ENCODE peak calls at places on chromosomes 2 and 18, in eight cellular contexts. Q, X, A, O, J, P, U and W are unnamed samples.

GRCh38 chr2:240722376-240722775 is 30.7 kb downstream of the AQP12A start:
- DNase-seq in A (no peak), P (no peak), X (no peak), O (no peak), U (no peak), J (no peak), Q (no peak), W (no peak)

GRCh38 chr18:47215554-47216138 is 35.8 kb downstream of the SKOR2 start:
- DNase-seq in P (peak; percentile 61), U (no peak), Q (peak; percentile 23), X (no peak), O (no peak), A (no peak), J (peak; percentile 54), W (peak; percentile 84)

GRCh38 chr2:150459281-150459680 is 28.2 kb downstream of the RND3 start:
- DNase-seq in A (no peak), J (no peak), P (peak; percentile 69), Q (no peak), X (no peak), U (no peak), O (no peak), W (no peak)

GRCh38 chr2:197672494-197672893 is 2.9 kb downstream of the RFTN2 start:
- DNase-seq in U (no peak), J (no peak), A (no peak), Q (no peak), X (no peak), O (no peak), P (no peak), W (no peak)

GRCh38 chr2:98637401-98638144 is 29.2 kb downstream of the UNC50 start:
- DNase-seq in P (no peak), O (no peak), J (no peak), A (no peak), X (peak; percentile 52), Q (no peak), U (no peak), W (no peak)

GRCh38 chr18:13581496-13581895 is 144.9 kb downstream of the FAM210A start:
- DNase-seq in P (no peak), A (no peak), U (no peak), X (no peak), J (no peak), O (no peak), Q (no peak), W (no peak)

GRCh38 chr2:230439590-230439989 is 23.6 kb downstream of the SP100 start:
- DNase-seq in P (no peak), O (no peak), U (no peak), Q (no peak), J (no peak), A (no peak), X (no peak), W (no peak)

GRCh38 chr2:18593496-18593895 is 4.1 kb upstream of the NT5C1B start:
- DNase-seq in Q (no peak), J (no peak), U (no peak), O (no peak), A (no peak), P (no peak), X (no peak), W (peak; percentile 10)

GRCh38 chr18:58697131-58697530 is 25.9 kb downstream of the MALT1 start:
- DNase-seq in O (no peak), A (no peak), J (no peak), P (no peak), X (no peak), Q (no peak), U (no peak), W (no peak)

GRCh38 chr2:220499281-220499680 is 871.9 kb downstream of the SLC4A3 start:
- DNase-seq in A (no peak), Q (no peak), O (peak; percentile 41), P (peak; percentile 76), U (no peak), X (no peak), J (no peak), W (no peak)

GRCh38 chr2:179268277-179268935 is 3.8 kb upstream of the SESTD1 start:
- DNase-seq in X (no peak), Q (peak; percentile 10), O (peak; percentile 95), U (no peak), P (peak; percentile 34), A (no peak), J (no peak), W (no peak)

GRCh38 chr2:29314816-29315571 is 199.8 kb downstream of the CLIP4 start:
- DNase-seq in Q (peak; percentile 20), O (no peak), P (no peak), J (no peak), X (peak; percentile 46), A (no peak), U (no peak), W (peak; percentile 15)

GRCh38 chr2:73202156-73203054 is at the start of gene NOTO:
- DNase-seq in U (no peak), O (no peak), A (no peak), P (peak; percentile 34), J (peak; percentile 73), X (peak; percentile 22), Q (peak; percentile 21), W (peak; percentile 82)

GRCh38 chr2:78564666-78565065 is 460.8 kb upstream of the REG3G start:
- DNase-seq in O (no peak), Q (no peak), J (no peak), A (no peak), U (no peak), X (no peak), P (no peak), W (no peak)

GRCh38 chr2:240963376-240964220 is 34.8 kb upstream of the SNED1 start:
- DNase-seq in O (no peak), X (no peak), Q (no peak), J (peak; percentile 30), U (no peak), A (peak; percentile 74), P (no peak), W (no peak)

GRCh38 chr2:46695283-46695682 is 215.9 kb downstream of the TMEM247 start:
- DNase-seq in Q (peak; percentile 35), X (no peak), J (no peak), P (no peak), U (no peak), A (no peak), O (no peak), W (no peak)

GRCh38 chr2:196966078-196966477 is 39.6 kb upstream of the PGAP1 start:
- DNase-seq in X (no peak), O (no peak), J (no peak), Q (no peak), A (no peak), P (no peak), U (no peak), W (no peak)

GRCh38 chr2:68487773-68488355 is 20.5 kb downstream of the APLF start:
- DNase-seq in U (no peak), J (peak; percentile 36), Q (no peak), X (no peak), P (peak; percentile 56), A (no peak), O (no peak), W (peak; percentile 47)

GRCh38 chr2:65504814-65505697 is 72.7 kb upstream of the SPRED2 start:
- DNase-seq in X (no peak), A (no peak), Q (peak; percentile 8), J (no peak), U (no peak), P (no peak), O (peak; percentile 54), W (no peak)

GRCh38 chr2:65501074-65501473 is 68.7 kb upstream of the SPRED2 start:
- DNase-seq in U (no peak), O (no peak), P (no peak), Q (no peak), J (no peak), A (no peak), X (no peak), W (no peak)

GRCh38 chr2:65501836-65502235 is 69.4 kb upstream of the SPRED2 start:
- DNase-seq in O (no peak), J (no peak), Q (no peak), P (no peak), A (no peak), U (no peak), X (no peak), W (no peak)

GRCh38 chr2:65503746-65504145 is 71.3 kb upstream of the SPRED2 start:
- DNase-seq in Q (no peak), P (no peak), U (no peak), A (no peak), J (no peak), X (no peak), O (no peak), W (no peak)

DNA sequence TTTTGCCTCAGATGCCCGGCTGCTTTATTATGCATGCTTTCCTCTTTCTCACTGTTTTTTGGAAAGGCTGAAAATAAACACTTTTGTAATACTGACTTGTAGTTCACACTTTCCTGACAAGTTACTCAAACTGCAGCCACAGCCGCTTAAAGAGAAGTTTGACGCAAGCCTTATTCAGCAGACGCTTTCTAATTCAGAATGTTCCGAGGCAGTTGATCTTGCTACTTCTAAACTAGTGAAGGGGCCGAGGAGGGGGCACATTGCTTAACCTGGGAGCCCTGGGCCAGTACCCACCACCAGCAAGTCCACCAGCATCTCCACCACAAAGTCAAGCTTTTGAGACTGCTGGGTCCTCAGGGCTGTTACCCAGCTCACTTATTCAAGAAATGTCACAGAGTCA is 71.8 kb upstream of the SPRED2 start:
- DNase-seq in J (no peak), O (no peak), U (no peak), Q (no peak), A (no peak), X (no peak), P (peak; percentile 8), W (no peak)
- H3K27ac ChIP-seq in J (no peak overlapping the region), O (no peak overlapping the region), U (no peak overlapping the region), Q (no peak overlapping the region), A (no peak overlapping the region), X (no peak overlapping the region), P (no peak overlapping the region), W (no peak overlapping the region)

GRCh38 chr2:70965506-70965905 is 12.9 kb upstream of the ANKRD53 start:
- DNase-seq in A (no peak), Q (no peak), J (no peak), O (no peak), P (no peak), U (no peak), X (no peak), W (no peak)
- H3K4me3 ChIP-seq in A (no peak overlapping the region), Q (no peak overlapping the region), J (peak overlapping the region; percentile 58), O (no peak overlapping the region), P (peak overlapping the region; percentile 53), U (no peak overlapping the region), X (peak overlapping the region; percentile 80), W (peak overlapping the region; percentile 64)

GRCh38 chr2:138086556-138086955 is 122.3 kb downstream of the HNMT start:
- DNase-seq in J (no peak), X (no peak), O (no peak), A (no peak), P (peak; percentile 68), Q (no peak), U (no peak), W (no peak)
- TF ChIP-seq CTCF in J (no peak), X (no peak), O (no peak), A (no peak), P (peak; percentile 1), Q (no peak), U (no peak), W (no peak)

DNA sequence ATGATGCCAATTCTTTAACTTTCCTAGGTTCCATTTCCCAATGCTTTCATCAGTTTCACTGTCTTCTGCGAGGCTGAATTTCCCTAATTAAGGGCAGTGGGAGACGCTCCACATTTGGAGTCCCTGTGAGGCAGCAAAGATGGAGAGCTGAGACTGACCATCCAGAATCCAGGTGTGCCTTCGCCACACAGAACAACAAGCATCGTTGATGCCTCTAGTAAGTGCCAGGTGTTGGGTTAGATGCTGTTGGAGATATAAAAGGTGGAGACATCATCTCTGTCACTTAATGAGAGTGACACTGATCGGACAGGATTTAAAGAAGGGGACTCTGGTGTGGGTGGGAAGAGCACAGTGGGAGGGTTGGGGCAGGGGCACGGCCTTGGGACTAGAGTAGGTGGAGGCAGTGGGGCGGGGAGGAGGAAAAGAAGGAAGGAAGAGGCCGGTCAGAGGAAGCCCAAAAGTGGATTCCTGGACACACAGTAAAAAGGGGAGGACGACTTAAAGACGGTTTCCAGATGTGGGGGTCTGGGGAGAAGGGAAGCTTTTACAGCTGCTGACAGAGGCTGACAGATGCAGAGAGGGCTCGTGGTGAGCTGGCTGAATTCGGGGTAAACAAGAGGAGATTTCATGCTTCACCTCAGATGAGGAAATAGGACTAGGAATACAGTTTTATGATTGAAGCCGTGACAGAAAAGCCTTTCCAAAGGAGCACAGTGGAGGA is 113.0 kb downstream of the BCL2 start:
- DNase-seq in P (no peak), X (no peak), Q (no peak), O (no peak), J (no peak), U (no peak), A (no peak), W (no peak)
- H3K27ac ChIP-seq in P (no peak overlapping the region), X (peak overlapping the region; percentile 36), Q (no peak overlapping the region), O (no peak overlapping the region), J (no peak overlapping the region), U (no peak overlapping the region), A (no peak overlapping the region), W (no peak overlapping the region)